ENCODE peak calls at places on chromosomes 7 and 10, in six cellular contexts. I is esophagus muscularis mucosa, L is Peyer's patch, N is testis, U is breast epithelium, Y is sigmoid colon. C is an unnamed sample. For H3K4me1, the result is how much of the 10 kb centered on the place peaks cover.

GRCh38 chr10:68251146-68251545 is 19.2 kb upstream of the ATOH7 start:
- DNase-seq in L (no peak), N (no peak), I (no peak), U (no peak), Y (no peak), C (no peak)

GRCh38 chr7:16660702-16661464 is 14.9 kb downstream of the BZW2 start:
- DNase-seq in Y (no peak), N (no peak), I (no peak), L (no peak), U (no peak), C (no peak)

GRCh38 chr10:79147306-79147705 is 78.5 kb downstream of the ZMIZ1 start:
- DNase-seq in L (no peak), I (no peak), N (no peak), Y (no peak), U (no peak), C (no peak)

GRCh38 chr10:31808258-31809218 is 120.1 kb downstream of the ARHGAP12 start:
- DNase-seq in Y (peak), L (no peak), I (no peak), U (no peak), N (peak), C (peak)

GRCh38 chr7:77811895-77812685 is 13.5 kb downstream of the PHTF2 start:
- DNase-seq in L (no peak), Y (no peak), I (no peak), N (no peak), U (no peak), C (no peak)

GRCh38 chr10:32237644-32238345 is 109.2 kb downstream of the EPC1 start:
- DNase-seq in L (no peak), Y (no peak), N (no peak), U (no peak), I (no peak), C (no peak)

GRCh38 chr7:70072220-70072619 is 473.9 kb downstream of the AUTS2 start:
- DNase-seq in N (no peak), I (no peak), U (no peak), Y (no peak), L (no peak), C (no peak)

GRCh38 chr7:120989571-120990220 is 1.2 kb downstream of the CPED1 start:
- DNase-seq in U (no peak), N (no peak), L (no peak), I (no peak), Y (peak), C (peak)

GRCh38 chr7:131738066-131738465 is 181.6 kb upstream of the PODXL start:
- DNase-seq in L (no peak), U (no peak), Y (no peak), I (no peak), N (no peak), C (no peak)

GRCh38 chr7:44123190-44124003 is at the start of gene POLD2:
- DNase-seq in Y (peak), I (peak), N (peak), U (peak), L (peak), C (peak)

GRCh38 chr7:139566075-139566474 is 42.6 kb downstream of the CLEC2L start:
- DNase-seq in U (no peak), I (no peak), N (no peak), Y (no peak), L (no peak), C (peak)

GRCh38 chr7:79620291-79620690 is 166.8 kb upstream of the MAGI2 start:
- DNase-seq in I (no peak), L (no peak), N (no peak), Y (no peak), U (no peak), C (no peak)

GRCh38 chr7:27197137-27198042 is 2.5 kb downstream of the HOXA13 start:
- DNase-seq in U (no peak), I (no peak), L (no peak), Y (no peak), N (no peak), C (no peak)

GRCh38 chr7:5470721-5471311 is 47.2 kb upstream of the TNRC18 start:
- DNase-seq in I (no peak), U (no peak), Y (peak), N (peak), L (no peak), C (peak)

GRCh38 chr7:133618970-133619369 is 366.1 kb downstream of the EXOC4 start:
- DNase-seq in L (no peak), Y (no peak), U (no peak), N (no peak), I (no peak), C (no peak)

GRCh38 chr7:113120647-113121046 is 2.3 kb upstream of the SMIM30 start:
- DNase-seq in Y (no peak), U (no peak), L (no peak), I (no peak), N (no peak), C (no peak)

GRCh38 chr7:128131701-128132100 is 100.5 kb upstream of the LRRC4 start:
- DNase-seq in L (no peak), U (no peak), N (no peak), Y (no peak), I (no peak), C (no peak)

GRCh38 chr7:85185355-85186082 is 1.3 kb downstream of the SEMA3D start:
- DNase-seq in Y (peak), N (peak), I (no peak), L (no peak), U (peak), C (peak)

GRCh38 chr10:6088721-6089333 is at the start of gene RBM17:
- DNase-seq in L (peak), U (peak), N (peak), Y (peak), I (peak), C (peak)

GRCh38 chr10:6095810-6096209 is 7.0 kb downstream of the RBM17 start:
- DNase-seq in Y (no peak), N (no peak), U (no peak), I (no peak), L (no peak), C (no peak)

GRCh38 chr10:6089334-6090219 is 743 bp downstream of the RBM17 start:
- DNase-seq in I (no peak), N (peak), Y (no peak), U (no peak), L (no peak), C (no peak)

GRCh38 chr10:6092731-6093130 is 3.9 kb downstream of the RBM17 start:
- DNase-seq in I (no peak), Y (no peak), N (no peak), U (no peak), L (no peak), C (no peak)

GRCh38 chr10:6091630-6092029 is 2.8 kb downstream of the RBM17 start:
- DNase-seq in Y (no peak), L (no peak), U (no peak), I (no peak), N (no peak), C (peak)
- H3K4me1 ChIP-seq in Y (half or more), L (under half), U (under half), I (half or more), N (under half), C (half or more)

DNA sequence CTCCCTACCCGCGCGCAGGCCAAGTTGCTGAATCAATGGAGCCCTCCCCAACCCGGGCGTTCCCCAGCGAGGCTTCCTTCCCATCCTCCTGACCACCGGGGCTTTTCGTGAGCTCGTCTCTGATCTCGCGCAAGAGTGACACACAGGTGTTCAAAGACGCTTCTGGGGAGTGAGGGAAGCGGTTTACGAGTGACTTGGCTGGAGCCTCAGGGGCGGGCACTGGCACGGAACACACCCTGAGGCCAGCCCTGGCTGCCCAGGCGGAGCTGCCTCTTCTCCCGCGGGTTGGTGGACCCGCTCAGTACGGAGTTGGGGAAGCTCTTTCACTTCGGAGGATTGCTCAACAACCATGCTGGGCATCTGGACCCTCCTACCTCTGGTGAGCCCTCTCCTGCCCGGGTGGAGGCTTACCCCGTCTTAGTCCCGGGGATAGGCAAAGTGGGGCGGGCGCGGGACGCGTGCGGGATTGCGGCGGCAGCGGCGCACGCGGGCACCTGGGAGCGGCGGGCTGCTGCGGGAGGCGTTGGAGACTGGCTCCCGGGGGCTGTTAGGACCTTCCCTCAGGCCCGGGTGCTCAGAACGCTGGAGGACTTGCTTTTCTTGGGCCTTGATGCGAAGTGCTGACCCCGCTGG is at the start of gene FAS:
- DNase-seq in U (peak), N (peak), Y (peak), I (peak), L (peak), C (peak)
- TF ChIP-seq POLR2A in U (no peak), N (no peak), Y (peak), I (peak), L (peak), C (no peak)

GRCh38 chr10:110680473-110681020 is 36.4 kb downstream of the RBM20 start:
- DNase-seq in U (no peak), I (no peak), Y (no peak), N (no peak), L (no peak), C (peak)
- H3K4me1 ChIP-seq in U (under half), I (under half), Y (under half), N (under half), L (under half), C (under half)

GRCh38 chr7:129367349-129367699 is 66.9 kb upstream of the STRIP2 start:
- DNase-seq in L (no peak), Y (no peak), U (no peak), N (no peak), I (no peak), C (no peak)

GRCh38 chr7:129370812-129371211 is 63.4 kb upstream of the STRIP2 start:
- DNase-seq in U (no peak), Y (no peak), I (no peak), N (no peak), L (no peak), C (no peak)

GRCh38 chr7:129368389-129368986 is 65.7 kb upstream of the STRIP2 start:
- DNase-seq in L (no peak), N (no peak), Y (no peak), I (no peak), U (no peak), C (no peak)

GRCh38 chr7:129362528-129362927 is 71.7 kb upstream of the STRIP2 start:
- DNase-seq in Y (no peak), U (no peak), N (no peak), I (no peak), L (no peak), C (no peak)

DNA sequence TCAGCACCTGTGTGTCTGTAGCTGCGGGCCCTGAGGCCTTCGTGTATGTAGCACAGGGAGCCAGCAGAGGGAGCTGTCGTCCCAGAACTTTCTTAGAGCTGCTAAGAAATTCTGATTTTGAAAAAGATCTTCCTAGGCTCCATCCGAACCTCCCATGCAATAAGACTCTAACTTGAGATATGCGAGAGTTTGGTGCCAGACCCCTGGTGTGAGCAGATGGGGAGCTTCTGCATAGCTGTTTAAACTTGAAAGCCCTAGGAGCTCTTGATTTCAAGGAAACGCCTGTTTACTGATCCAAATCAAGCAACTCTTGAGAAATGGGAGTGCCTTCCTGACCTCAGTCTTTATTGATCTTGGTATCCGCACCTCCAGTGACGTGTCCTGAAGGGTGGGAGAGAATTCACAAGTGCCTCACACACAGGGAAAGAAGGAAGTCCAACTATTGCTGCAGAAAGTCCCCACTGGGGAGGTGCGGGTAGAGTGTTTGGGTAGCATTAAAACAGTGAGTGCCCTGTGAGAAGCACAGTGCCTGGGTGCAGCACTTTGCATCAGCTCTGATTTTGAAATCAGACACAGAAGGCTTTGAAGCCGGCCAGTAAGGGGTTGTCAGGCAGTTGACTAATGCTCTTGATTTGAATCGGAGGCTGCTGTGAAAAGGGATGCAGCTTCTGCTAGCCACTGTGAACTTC is 66.4 kb upstream of the STRIP2 start:
- DNase-seq in L (peak), Y (peak), I (peak), U (peak), N (peak), C (peak)
- TF ChIP-seq POLR2A in L (peak), Y (no peak), I (no peak), U (no peak), N (no peak), C (no peak)

GRCh38 chr7:151615784-151616183 is 96.1 kb upstream of the RHEB start:
- DNase-seq in L (no peak), N (no peak), I (no peak), U (no peak), Y (no peak), C (no peak)
- H3K4me1 ChIP-seq in L (under half), N (under half), I (under half), U (under half), Y (under half), C (under half)

GRCh38 chr7:67713651-67714050 is 717.0 kb downstream of the TYW1 start:
- DNase-seq in N (no peak), L (no peak), Y (no peak), I (no peak), U (no peak), C (no peak)

GRCh38 chr7:67711706-67712105 is 715.1 kb downstream of the TYW1 start:
- DNase-seq in N (no peak), U (no peak), Y (no peak), I (no peak), L (no peak), C (no peak)

GRCh38 chr7:67716729-67717128 is 720.1 kb downstream of the TYW1 start:
- DNase-seq in N (no peak), I (no peak), Y (no peak), U (no peak), L (no peak), C (no peak)
- TF ChIP-seq POLR2A in N (no peak), I (no peak), Y (no peak), U (no peak), L (no peak), C (no peak)

GRCh38 chr10:124918906-124919305 is 23.0 kb upstream of the ZRANB1 start:
- DNase-seq in U (no peak), I (no peak), Y (no peak), N (no peak), L (no peak), C (no peak)
- H3K4me1 ChIP-seq in U (under half), I (half or more), Y (under half), N (under half), L (under half), C (under half)

GRCh38 chr7:30436518-30436917 is 42.1 kb downstream of the NOD1 start:
- DNase-seq in N (no peak), I (no peak), Y (peak), U (no peak), L (no peak), C (no peak)
- TF ChIP-seq POLR2A in N (no peak), I (no peak), Y (no peak), U (no peak), L (no peak), C (no peak)

GRCh38 chr10:93547522-93547921 is 18.9 kb upstream of the FFAR4 start:
- DNase-seq in N (no peak), U (no peak), L (no peak), I (no peak), Y (no peak), C (no peak)
- H3K4me1 ChIP-seq in N (under half), U (under half), L (under half), I (under half), Y (under half), C (under half)

GRCh38 chr7:26153823-26154783 is 2.1 kb downstream of the NFE2L3 start:
- DNase-seq in I (no peak), N (no peak), U (no peak), L (peak), Y (no peak), C (no peak)
- TF ChIP-seq POLR2A in I (no peak), N (no peak), U (no peak), L (peak), Y (no peak), C (no peak)